ENCODE peak calls at places on chromosomes 12 and 14, in ten cellular contexts. L is NB4, Q is A549, Y is mesothelial cell of epicardium, A is BJ, V is AG10803, Z is brain microvascular endothelial cell, C is WTC11, H is PC-3, B is BE2C. N is an unnamed sample.

GRCh38 chr12:4867384-4867783 is 42.3 kb upstream of the KCNA1 start:
- DNase-seq in L (no peak), Q (no peak), Y (no peak), A (no peak), V (no peak), Z (no peak), C (no peak), H (no peak), B (no peak), N (no peak)

GRCh38 chr12:124614512-124615292 is 47.3 kb upstream of the NCOR2 start:
- DNase-seq in L (no peak), Q (no peak), Y (no peak), A (no peak), V (no peak), Z (no peak), C (no peak), H (no peak), B (no peak), N (no peak)

GRCh38 chr12:113424915-113425823 is 3.0 kb downstream of the SDSL start:
- DNase-seq in L (peak; percentile 81), Q (peak; percentile 76), Y (peak; percentile 70), A (no peak), V (peak; percentile 57), Z (peak; percentile 71), C (peak; percentile 80), H (peak; percentile 59), B (peak; percentile 60), N (no peak)

GRCh38 chr14:101889366-101889765 is 75.0 kb upstream of the DYNC1H1 start:
- DNase-seq in L (no peak), Q (no peak), Y (no peak), A (no peak), V (no peak), Z (no peak), C (no peak), H (no peak), B (no peak), N (no peak)

GRCh38 chr12:2267624-2268477 is 215.1 kb downstream of the CACNA1C start:
- DNase-seq in L (no peak), Q (no peak), Y (no peak), A (no peak), V (peak; percentile 96), Z (no peak), C (peak; percentile 32), H (no peak), B (no peak), N (no peak)

GRCh38 chr14:23160924-23161522 is 22.4 kb downstream of the SLC7A8 start:
- DNase-seq in L (peak; percentile 68), Q (peak; percentile 11), Y (no peak), A (no peak), V (peak; percentile 87), Z (peak; percentile 41), C (peak; percentile 88), H (peak; percentile 62), B (no peak), N (peak; percentile 70)

GRCh38 chr14:76720382-76720813 is 40.9 kb upstream of the VASH1 start:
- DNase-seq in L (peak; percentile 61), Q (no peak), Y (peak; percentile 47), A (no peak), V (peak; percentile 34), Z (no peak), C (peak; percentile 51), H (no peak), B (peak; percentile 78), N (no peak)

GRCh38 chr14:65478596-65478995 is 66.1 kb downstream of the FUT8 start:
- DNase-seq in L (no peak), Q (peak; percentile 10), Y (no peak), A (no peak), V (peak; percentile 52), Z (peak; percentile 56), C (no peak), H (peak; percentile 38), B (no peak), N (no peak)

GRCh38 chr12:24307716-24308335 is 358.4 kb upstream of the SOX5 start:
- DNase-seq in L (peak; percentile 59), Q (no peak), Y (no peak), A (no peak), V (no peak), Z (no peak), C (no peak), H (no peak), B (no peak), N (no peak)

GRCh38 chr14:97415907-97416306 is 618.7 kb downstream of the VRK1 start:
- DNase-seq in L (no peak), Q (no peak), Y (no peak), A (no peak), V (no peak), Z (no peak), C (no peak), H (no peak), B (no peak), N (no peak)

GRCh38 chr14:51901475-51902024 is 41.1 kb downstream of the GNG2 start:
- DNase-seq in L (no peak), Q (no peak), Y (no peak), A (no peak), V (no peak), Z (no peak), C (no peak), H (no peak), B (no peak), N (no peak)

GRCh38 chr12:79927772-79928474 is 7.0 kb downstream of the PPP1R12A start:
- DNase-seq in L (peak; percentile 79), Q (no peak), Y (no peak), A (no peak), V (peak; percentile 62), Z (no peak), C (no peak), H (no peak), B (no peak), N (no peak)

GRCh38 chr14:64465208-64465821 is at the start of gene AKAP5:
- DNase-seq in L (peak; percentile 74), Q (peak; percentile 28), Y (peak; percentile 86), A (no peak), V (no peak), Z (no peak), C (peak; percentile 87), H (peak; percentile 53), B (peak; percentile 90), N (no peak)

GRCh38 chr14:72510566-72510965 is 383.3 kb downstream of the DPF3 start:
- DNase-seq in L (no peak), Q (no peak), Y (no peak), A (no peak), V (no peak), Z (no peak), C (no peak), H (no peak), B (no peak), N (no peak)
- TF ChIP-seq CTCF in L (no peak), Q (no peak), Y (no peak), A (no peak), V (no peak), Z (no peak), C (no peak), H (no peak), B (no peak), N (no peak)

GRCh38 chr14:92122351-92122677 is 545 bp downstream of the CPSF2 start:
- DNase-seq in L (peak; percentile 59), Q (peak; percentile 18), Y (no peak), A (no peak), V (peak; percentile 26), Z (peak; percentile 18), C (no peak), H (peak; percentile 7), B (peak; percentile 19), N (no peak)

GRCh38 chr14:92122761-92123160 is 992 bp downstream of the CPSF2 start:
- DNase-seq in L (no peak), Q (no peak), Y (no peak), A (no peak), V (no peak), Z (no peak), C (no peak), H (no peak), B (no peak), N (no peak)

GRCh38 chr14:92121207-92121669 is 268 bp downstream of the NDUFB1 start:
- DNase-seq in L (peak; percentile 59), Q (peak; percentile 31), Y (no peak), A (no peak), V (peak; percentile 38), Z (peak; percentile 22), C (no peak), H (peak; percentile 12), B (no peak), N (no peak)

DNA sequence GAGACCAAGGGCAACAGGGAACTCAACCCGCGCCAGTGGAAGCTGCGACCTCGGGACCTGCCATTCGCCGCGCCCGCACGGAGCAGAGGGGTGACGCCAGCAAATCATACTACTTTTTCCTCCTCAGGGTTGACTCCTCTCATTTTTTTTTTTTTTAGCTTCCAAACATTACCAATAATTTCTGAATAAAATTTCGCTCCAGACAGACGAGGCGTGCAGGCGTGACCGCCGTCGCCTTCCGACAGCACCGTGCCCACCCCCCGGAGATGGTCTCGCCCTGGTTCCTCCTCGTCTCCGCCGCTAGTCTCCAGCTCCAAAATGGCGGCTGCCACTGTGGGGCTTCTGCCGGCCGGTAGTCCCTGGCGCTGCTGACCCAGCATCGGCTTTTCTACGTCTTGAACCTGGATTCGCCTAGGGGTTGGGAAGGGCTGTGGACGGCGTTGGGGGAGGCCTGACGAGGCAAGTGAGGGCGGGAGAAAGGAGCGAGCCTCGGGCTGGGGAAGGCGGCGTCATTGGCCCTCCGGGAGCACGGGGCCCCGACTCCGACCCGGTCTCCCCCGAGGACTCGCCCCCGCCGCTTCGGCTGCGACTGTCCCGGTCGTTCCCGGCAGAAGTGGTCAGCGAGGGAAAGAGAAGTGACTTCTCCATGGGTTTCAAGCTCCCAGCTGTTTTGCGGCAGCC is at the start of the genes CPSF2 and NDUFB1:
- DNase-seq in L (peak; percentile 84), Q (peak; percentile 79), Y (peak; percentile 86), A (no peak), V (peak; percentile 80), Z (peak; percentile 64), C (peak; percentile 83), H (peak; percentile 71), B (peak; percentile 88), N (peak; percentile 49)
- TF ChIP-seq CTCF in L (no peak), Q (no peak), Y (no peak), A (no peak), V (no peak), Z (no peak), C (no peak), H (no peak), B (no peak), N (no peak)

GRCh38 chr12:102917026-102917787 is at the start of gene PAH:
- DNase-seq in L (peak; percentile 15), Q (no peak), Y (no peak), A (no peak), V (no peak), Z (no peak), C (peak; percentile 82), H (no peak), B (no peak), N (no peak)
- TF ChIP-seq CTCF in L (no peak), Q (no peak), Y (no peak), A (no peak), V (no peak), Z (no peak), C (no peak), H (no peak), B (peak; percentile 28), N (no peak)

GRCh38 chr12:81639196-81639595 is 120.0 kb downstream of the PPFIA2 start:
- DNase-seq in L (no peak), Q (no peak), Y (no peak), A (no peak), V (no peak), Z (peak; percentile 50), C (no peak), H (no peak), B (no peak), N (no peak)

DNA sequence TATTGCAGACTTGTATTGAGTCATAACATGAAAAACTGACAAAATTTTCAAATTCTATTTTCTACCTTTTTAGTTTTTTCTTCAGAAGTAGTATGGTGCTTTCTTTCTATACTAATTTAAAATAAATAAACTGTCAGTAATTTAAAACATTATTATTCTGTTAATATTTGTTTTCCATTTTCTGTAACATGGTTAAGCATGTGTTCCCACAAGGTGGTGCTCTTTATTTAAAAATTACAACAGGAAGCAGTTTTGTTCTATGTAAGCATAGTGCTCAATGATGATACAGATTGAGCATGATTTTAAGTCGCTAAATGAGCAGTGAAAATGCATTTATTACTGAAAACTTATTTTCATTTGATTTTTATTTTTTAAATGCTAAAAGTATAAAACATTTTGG is 114.6 kb downstream of the PPFIA2 start:
- DNase-seq in L (peak; percentile 51), Q (peak; percentile 42), Y (no peak), A (no peak), V (peak; percentile 48), Z (no peak), C (no peak), H (peak; percentile 52), B (no peak), N (no peak)
- TF ChIP-seq CTCF in L (no peak), Q (peak; percentile 56), Y (peak; percentile 67), A (no peak), V (peak; percentile 56), Z (peak; percentile 30), C (no peak), H (peak; percentile 61), B (peak; percentile 34), N (peak; percentile 43)

N was measured in AG09319.